ENCODE peak calls at places on chromosomes 1 and 21, in six cellular contexts. V is BJ, H is pancreas, D is A549, L is astrocyte of the spinal cord, P is endodermal cell. Z is an unnamed sample.
A peak's percentile ranks its signal among the peaks of the same experiment; 100 is the strongest.

GRCh38 chr1:15796086-15796462 is 11.4 kb downstream of the UQCRHL start:
- DNase-seq in P (no peak), L (no peak), D (no peak), H (no peak), V (no peak), Z (no peak)

GRCh38 chr1:61116421-61116820 is 34.1 kb downstream of the NFIA start:
- DNase-seq in V (no peak), P (no peak), L (no peak), D (peak; percentile 28), H (no peak), Z (no peak)

GRCh38 chr1:35069746-35070145 is 9.4 kb upstream of the ZMYM1 start:
- DNase-seq in V (no peak), L (no peak), P (no peak), D (no peak), H (no peak), Z (no peak)

GRCh38 chr1:153611024-153611352 is 1.9 kb downstream of the S100A16 start:
- DNase-seq in P (no peak), D (peak; percentile 31), L (peak; percentile 37), V (no peak), H (no peak), Z (no peak)

GRCh38 chr1:226820935-226821718 is 49.3 kb upstream of the PSEN2 start:
- DNase-seq in P (no peak), V (peak; percentile 97), H (no peak), D (peak; percentile 65), L (peak; percentile 97), Z (peak; percentile 56)

GRCh38 chr1:48227165-48228013 is 4.9 kb downstream of the SLC5A9 start:
- DNase-seq in P (no peak), L (no peak), H (no peak), V (no peak), D (no peak), Z (peak; percentile 35)

GRCh38 chr1:232969791-232970190 is 19.4 kb downstream of the NTPCR start:
- DNase-seq in H (no peak), P (no peak), D (no peak), L (no peak), V (no peak), Z (no peak)

GRCh38 chr1:160520582-160520981 is 2.5 kb downstream of the SLAMF6 start:
- DNase-seq in V (no peak), L (no peak), H (no peak), P (no peak), D (peak; percentile 21), Z (no peak)

GRCh38 chr1:1121611-1122077 is 5.8 kb upstream of the C1orf159 start:
- DNase-seq in P (no peak), H (peak; percentile 79), L (no peak), D (no peak), V (no peak), Z (peak; percentile 70)

GRCh38 chr1:95640746-95641145 is 406.7 kb downstream of the RWDD3 start:
- DNase-seq in P (no peak), D (peak; percentile 2), H (no peak), L (no peak), V (no peak), Z (peak; percentile 33)

GRCh38 chr1:14765773-14766172 is 167.3 kb downstream of the KAZN start:
- DNase-seq in P (no peak), L (no peak), H (no peak), V (no peak), D (peak; percentile 36), Z (no peak)

GRCh38 chr1:174289644-174290310 is 130.5 kb downstream of the RABGAP1L start:
- DNase-seq in D (no peak), V (no peak), L (no peak), P (no peak), H (peak; percentile 14), Z (no peak)

GRCh38 chr21:29499734-29500343 is 201.1 kb downstream of the BACH1 start:
- DNase-seq in D (peak; percentile 51), H (no peak), P (peak; percentile 88), V (no peak), L (peak; percentile 26), Z (peak; percentile 37)

GRCh38 chr1:29322147-29322694 is 85.9 kb downstream of the PTPRU start:
- DNase-seq in H (no peak), V (no peak), D (no peak), L (no peak), P (no peak), Z (no peak)

GRCh38 chr1:103783944-103784377 is 34.3 kb downstream of the AMY1C start:
- DNase-seq in D (no peak), H (no peak), L (no peak), P (no peak), V (no peak), Z (no peak)

GRCh38 chr21:42285569-42286245 is 29.5 kb downstream of the TFF3 start:
- DNase-seq in P (no peak), H (no peak), D (no peak), V (no peak), L (no peak), Z (no peak)

GRCh38 chr21:33820371-33820770 is 95.2 kb downstream of the ATP5PO start:
- DNase-seq in D (no peak), P (no peak), V (no peak), L (no peak), H (no peak), Z (no peak)

GRCh38 chr1:47776554-47777156 is 220.5 kb downstream of the TRABD2B start:
- DNase-seq in P (no peak), V (no peak), L (no peak), D (no peak), H (no peak), Z (no peak)

GRCh38 chr1:201141418-201141817 is 12.9 kb downstream of the TMEM9 start:
- DNase-seq in V (no peak), P (no peak), D (no peak), L (no peak), H (no peak), Z (no peak)

GRCh38 chr1:81208441-81208840 is 592.3 kb upstream of the ADGRL2 start:
- DNase-seq in L (no peak), D (no peak), P (no peak), H (no peak), V (no peak), Z (no peak)

GRCh38 chr1:28521502-28522164 is 15.8 kb downstream of the RCC1 start:
- DNase-seq in P (no peak), L (no peak), H (no peak), V (no peak), D (no peak), Z (no peak)

GRCh38 chr1:204263240-204263848 is 49.6 kb upstream of the GOLT1A start:
- DNase-seq in H (no peak), L (no peak), D (no peak), V (no peak), P (no peak), Z (no peak)

GRCh38 chr1:87045757-87046422 is 131.5 kb downstream of the HS2ST1 start:
- DNase-seq in V (no peak), L (no peak), H (no peak), D (no peak), P (no peak), Z (no peak)

GRCh38 chr1:167122568-167122967 is 28.7 kb downstream of the STYXL2 start:
- DNase-seq in L (no peak), D (no peak), V (no peak), P (no peak), H (no peak), Z (no peak)

GRCh38 chr1:167120899-167121298 is 27.0 kb downstream of the STYXL2 start:
- DNase-seq in P (no peak), D (no peak), H (no peak), V (no peak), L (no peak), Z (no peak)

GRCh38 chr1:167119696-167120095 is 25.8 kb downstream of the STYXL2 start:
- DNase-seq in P (peak; percentile 65), D (no peak), L (no peak), H (no peak), V (no peak), Z (no peak)

GRCh38 chr1:167121375-167122120 is 27.7 kb downstream of the STYXL2 start:
- DNase-seq in H (peak; percentile 78), L (peak; percentile 41), V (no peak), P (peak; percentile 86), D (peak; percentile 58), Z (peak; percentile 60)

DNA sequence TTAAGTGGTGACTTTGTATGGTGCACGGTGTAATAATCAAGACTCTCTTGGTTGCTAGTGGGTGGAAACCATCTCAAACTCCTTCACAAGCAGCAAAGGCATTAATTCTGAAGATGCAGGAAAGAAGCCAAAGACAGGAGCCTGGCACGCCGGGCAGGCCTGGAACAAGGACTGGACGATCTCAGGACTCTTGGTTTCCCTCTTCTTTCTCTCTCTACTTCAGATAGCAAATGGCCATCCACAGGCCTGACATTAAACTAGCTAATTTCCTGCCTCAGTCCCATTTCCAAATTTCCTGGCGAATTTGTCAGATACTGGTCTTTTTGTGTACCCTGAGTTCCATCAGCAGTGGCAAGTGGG is 28.2 kb downstream of the STYXL2 start:
- DNase-seq in H (no peak), L (no peak), P (no peak), D (no peak), V (no peak), Z (no peak)
- H3K4me3 ChIP-seq in H (no peak overlapping the region), L (no peak overlapping the region), P (no peak overlapping the region), D (no peak overlapping the region), V (no peak overlapping the region), Z (no peak overlapping the region)

GRCh38 chr1:70979313-70979712 is 68.3 kb downstream of the PTGER3 start:
- DNase-seq in P (no peak), V (no peak), D (no peak), H (no peak), L (no peak), Z (no peak)
- TF ChIP-seq CTCF in P (no peak), V (no peak), D (no peak), H (no peak), L (no peak), Z (no peak)

GRCh38 chr1:149848340-149848771 is 51.0 kb upstream of the BOLA1 start:
- DNase-seq in P (no peak), V (no peak), L (peak; percentile 2), D (no peak), H (no peak), Z (no peak)
- H3K4me3 ChIP-seq in P (peak overlapping the region; percentile 100), V (no peak overlapping the region), L (no peak overlapping the region), D (peak overlapping the region; percentile 60), H (no peak overlapping the region), Z (no peak overlapping the region)

GRCh38 chr1:40652979-40653378 is 12.5 kb downstream of the RIMS3 start:
- DNase-seq in V (no peak), H (no peak), D (no peak), P (no peak), L (no peak), Z (no peak)
- TF ChIP-seq CTCF in V (no peak), H (no peak), D (no peak), P (no peak), L (no peak), Z (no peak)

GRCh38 chr1:71621785-71622184 is 541.0 kb upstream of the ZRANB2 start:
- DNase-seq in L (peak; percentile 79), P (no peak), V (peak; percentile 23), H (no peak), D (no peak), Z (no peak)
- H3K4me3 ChIP-seq in L (no peak overlapping the region), P (no peak overlapping the region), V (no peak overlapping the region), H (no peak overlapping the region), D (no peak overlapping the region), Z (no peak overlapping the region)

DNA sequence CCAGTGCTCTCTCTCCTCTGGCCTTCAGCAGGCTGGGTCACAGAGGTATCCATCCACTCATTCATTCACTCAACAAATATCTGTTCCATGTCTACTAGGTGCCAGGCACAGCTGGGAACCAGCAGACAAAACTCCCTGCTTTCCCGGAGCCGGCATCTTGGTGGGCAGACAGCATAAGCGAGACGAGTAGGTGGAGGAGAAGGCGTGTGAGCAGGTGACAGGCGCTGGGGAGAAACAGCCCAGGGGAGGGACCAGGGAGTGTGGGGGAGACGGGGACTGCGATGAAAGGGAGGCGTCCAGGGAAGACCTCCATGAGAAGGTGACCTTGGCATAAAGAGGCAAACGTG is 11.0 kb upstream of the KCNAB2 start:
- DNase-seq in H (no peak), D (no peak), P (no peak), L (no peak), V (no peak), Z (no peak)
- TF ChIP-seq CTCF in H (no peak), D (no peak), P (no peak), L (no peak), V (no peak), Z (no peak)